ENCODE peak calls at places on chromosomes 2 and 18, in seven cellular contexts. Z is stimulated activated CD4-positive, alpha-beta T cell treated with anti-CD3 and anti-CD28 coated beads, Interleukin-12 subunit alpha, Interleukin-12 subunit beta, amount 100 ng/mL, for 24 hours; D is H9; Q is amniotic stem cell; W is RWPE1; I is germinal center; F is A172. N is an unnamed sample.
A peak's percentile ranks its signal among the peaks of the same experiment; 100 is the strongest.

GRCh38 chr2:81437474-81438000 is 1133.0 kb upstream of the LRRTM1 start:
- DNase-seq in Z (no peak), D (no peak), Q (no peak), W (no peak), I (no peak), F (no peak), N (no peak)

GRCh38 chr2:40095003-40095402 is 315.9 kb upstream of the THUMPD2 start:
- DNase-seq in Z (no peak), D (no peak), Q (no peak), W (peak; percentile 40), I (no peak), F (peak; percentile 80), N (no peak)

GRCh38 chr18:13379930-13380665 is 161.5 kb downstream of the LDLRAD4 start:
- DNase-seq in Z (no peak), D (no peak), Q (no peak), W (no peak), I (no peak), F (no peak), N (no peak)

GRCh38 chr2:36059684-36060083 is 295.9 kb upstream of the CRIM1 start:
- DNase-seq in Z (no peak), D (no peak), Q (no peak), W (no peak), I (no peak), F (no peak), N (no peak)

GRCh38 chr2:216539791-216540241 is 41.2 kb downstream of the RPL37A start:
- DNase-seq in Z (no peak), D (no peak), Q (no peak), W (peak; percentile 90), I (no peak), F (peak; percentile 83), N (peak; percentile 75)

GRCh38 chr2:148900350-148900749 is 25.3 kb downstream of the KIF5C start:
- DNase-seq in Z (no peak), D (no peak), Q (no peak), W (no peak), I (no peak), F (no peak), N (no peak)

GRCh38 chr2:75208738-75209137 is 9.4 kb upstream of the TACR1 start:
- DNase-seq in Z (no peak), D (no peak), Q (no peak), W (no peak), I (no peak), F (no peak), N (no peak)

GRCh38 chr2:65537651-65538385 is 105.4 kb upstream of the SPRED2 start:
- DNase-seq in Z (no peak), D (no peak), Q (no peak), W (no peak), I (no peak), F (no peak), N (no peak)

GRCh38 chr2:230795856-230796255 is 68.9 kb upstream of the ITM2C start:
- DNase-seq in Z (no peak), D (no peak), Q (no peak), W (no peak), I (no peak), F (no peak), N (no peak)

GRCh38 chr2:127859712-127860085 is 1.7 kb upstream of the POLR2D start:
- DNase-seq in Z (peak; percentile 30), D (peak; percentile 92), Q (no peak), W (peak; percentile 89), I (peak; percentile 88), F (no peak), N (peak; percentile 83)

GRCh38 chr2:85353876-85354285 is 447 bp downstream of the RETSAT start:
- DNase-seq in Z (no peak), D (no peak), Q (no peak), W (peak; percentile 41), I (peak; percentile 13), F (peak; percentile 60), N (peak; percentile 84)

GRCh38 chr2:219111375-219112069 is 49.1 kb downstream of the NHEJ1 start:
- DNase-seq in Z (no peak), D (no peak), Q (no peak), W (no peak), I (no peak), F (no peak), N (peak; percentile 52)

GRCh38 chr18:49907346-49907929 is 94.1 kb upstream of the ACAA2 start:
- DNase-seq in Z (no peak), D (no peak), Q (no peak), W (no peak), I (no peak), F (no peak), N (no peak)

GRCh38 chr2:74511104-74511989 is 2.9 kb upstream of the TLX2 start:
- DNase-seq in Z (no peak), D (no peak), Q (no peak), W (no peak), I (no peak), F (no peak), N (no peak)

GRCh38 chr18:47113796-47114540 is 36.3 kb downstream of the HDHD2 start:
- DNase-seq in Z (no peak), D (no peak), Q (no peak), W (no peak), I (no peak), F (peak; percentile 45), N (no peak)

GRCh38 chr2:144521702-144522101 is 1.8 kb upstream of the ZEB2 start:
- DNase-seq in Z (no peak), D (no peak), Q (no peak), W (no peak), I (no peak), F (no peak), N (no peak)

GRCh38 chr18:10202947-10203346 is 251.5 kb upstream of the APCDD1 start:
- DNase-seq in Z (no peak), D (no peak), Q (no peak), W (no peak), I (no peak), F (no peak), N (no peak)

GRCh38 chr2:10817413-10817812 is 4.8 kb upstream of the PDIA6 start:
- DNase-seq in Z (no peak), D (peak; percentile 80), Q (no peak), W (no peak), I (no peak), F (no peak), N (no peak)

GRCh38 chr2:211067029-211067428 is 510.6 kb downstream of the CPS1 start:
- DNase-seq in Z (no peak), D (no peak), Q (no peak), W (no peak), I (no peak), F (no peak), N (no peak)

GRCh38 chr2:216688731-216689360 is 6.5 kb downstream of the IGFBP5 start:
- DNase-seq in Z (no peak), D (no peak), Q (no peak), W (no peak), I (no peak), F (no peak), N (no peak)

GRCh38 chr2:23249348-23249747 is 135.6 kb upstream of the KLHL29 start:
- DNase-seq in Z (no peak), D (no peak), Q (no peak), W (no peak), I (no peak), F (no peak), N (no peak)